ENCODE peak calls at places on chromosomes 5 and 9, in seven cellular contexts. S, L, C, U, P, X and O are unnamed samples.

GRCh38 chr5:134070648-134070978 is 43.9 kb upstream of the TCF7 start:
- DNase-seq in C (no peak), P (no peak), S (no peak), U (no peak), L (no peak), X (no peak), O (no peak)

GRCh38 chr9:87255437-87256155 is 242.1 kb upstream of the DAPK1 start:
- DNase-seq in S (no peak), X (no peak), U (no peak), C (no peak), L (no peak), P (no peak), O (no peak)

GRCh38 chr9:71036501-71036900 is 84.9 kb downstream of the TRPM3 start:
- DNase-seq in C (no peak), U (no peak), L (no peak), P (no peak), X (no peak), S (no peak), O (no peak)

GRCh38 chr5:97840643-97841042 is 657.6 kb upstream of the RIOK2 start:
- DNase-seq in S (no peak), P (no peak), X (no peak), C (no peak), U (no peak), L (no peak), O (no peak)

GRCh38 chr9:112119225-112120045 is 55.7 kb downstream of the SUSD1 start:
- DNase-seq in P (peak; percentile 49), U (no peak), S (no peak), X (no peak), L (no peak), C (no peak), O (no peak)

GRCh38 chr5:81232449-81233079 is 558 bp upstream of the CKMT2 start:
- DNase-seq in C (peak; percentile 92), L (peak; percentile 49), S (peak; percentile 84), X (peak; percentile 66), U (no peak), P (peak; percentile 37), O (no peak)

GRCh38 chr5:170865622-170866021 is 3.8 kb downstream of the RANBP17 start:
- DNase-seq in C (no peak), X (no peak), L (no peak), S (no peak), P (no peak), U (no peak), O (no peak)

GRCh38 chr9:347667-348292 is 133.1 kb downstream of the DOCK8 start:
- DNase-seq in U (peak; percentile 5), S (no peak), C (no peak), P (no peak), X (no peak), L (no peak), O (no peak)

GRCh38 chr5:57181151-57181550 is 7.3 kb downstream of the GPBP1 start:
- DNase-seq in U (no peak), L (no peak), C (no peak), P (no peak), X (no peak), S (no peak), O (no peak)

GRCh38 chr5:103456476-103456875 is 106.1 kb downstream of the NUDT12 start:
- DNase-seq in X (no peak), C (no peak), U (no peak), L (no peak), S (no peak), P (no peak), O (no peak)

GRCh38 chr9:120878188-120879130 is 1.5 kb upstream of the PHF19 start:
- DNase-seq in P (no peak), C (no peak), X (no peak), L (no peak), U (no peak), S (no peak), O (no peak)

GRCh38 chr9:83012578-83013260 is 50.2 kb downstream of the RASEF start:
- DNase-seq in S (no peak), L (no peak), U (no peak), X (no peak), P (no peak), C (no peak), O (no peak)

GRCh38 chr9:133133680-133134418 is 12.8 kb upstream of the RALGDS start:
- DNase-seq in S (peak; percentile 89), C (peak; percentile 94), L (peak; percentile 68), U (peak; percentile 90), P (peak; percentile 93), X (peak; percentile 88), O (peak; percentile 78)

GRCh38 chr9:95082401-95083084 is 235.0 kb downstream of the FANCC start:
- DNase-seq in U (no peak), C (no peak), L (peak; percentile 32), S (no peak), P (no peak), X (no peak), O (peak; percentile 66)

GRCh38 chr5:111072949-111073682 is 1.6 kb downstream of the TSLP start:
- DNase-seq in X (peak; percentile 20), P (peak; percentile 64), S (peak; percentile 68), C (peak; percentile 71), L (no peak), U (peak; percentile 84), O (peak; percentile 9)

GRCh38 chr9:4519604-4520003 is 29.3 kb downstream of the SLC1A1 start:
- DNase-seq in P (no peak), S (no peak), C (no peak), X (no peak), U (no peak), L (no peak), O (no peak)

GRCh38 chr9:1411826-1412225 is 361.7 kb downstream of the DMRT2 start:
- DNase-seq in C (no peak), X (no peak), U (no peak), S (no peak), P (no peak), L (no peak), O (no peak)

GRCh38 chr9:98271479-98271878 is 16.0 kb upstream of the TBC1D2 start:
- DNase-seq in P (no peak), S (no peak), C (no peak), U (no peak), L (no peak), X (no peak), O (no peak)

GRCh38 chr5:128905225-128906110 is 59.8 kb upstream of the SLC27A6 start:
- DNase-seq in L (no peak), U (peak; percentile 29), S (no peak), X (peak; percentile 18), C (no peak), P (no peak), O (no peak)

GRCh38 chr5:51278458-51279049 is 104.7 kb upstream of the ISL1 start:
- DNase-seq in C (no peak), X (no peak), U (peak; percentile 10), L (no peak), S (no peak), P (no peak), O (no peak)

GRCh38 chr9:127567898-127568617 is 44.0 kb upstream of the STXBP1 start:
- DNase-seq in C (no peak), S (peak; percentile 34), X (peak; percentile 43), L (no peak), U (peak; percentile 68), P (no peak), O (no peak)

DNA sequence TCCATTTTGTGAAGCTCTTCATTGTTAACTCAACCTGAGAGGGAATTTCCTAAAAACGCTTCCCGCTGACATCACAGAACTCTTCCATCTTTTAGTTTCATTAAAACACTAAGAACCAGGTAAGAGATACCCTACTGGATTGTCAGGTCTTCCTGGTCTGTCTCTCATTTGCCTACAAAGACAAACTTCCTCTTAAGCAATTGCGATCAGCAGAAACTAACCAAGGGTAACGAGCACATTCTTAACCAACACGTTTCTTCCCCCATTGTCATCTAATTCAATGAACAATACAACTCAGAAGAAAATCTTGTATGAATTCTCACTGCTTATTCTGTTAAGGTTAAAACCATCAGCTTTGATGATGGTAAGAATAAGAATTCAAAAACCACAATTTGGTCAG is 6.6 kb downstream of the FBXW11 start:
- DNase-seq in L (no peak), X (no peak), P (no peak), S (no peak), C (no peak), U (no peak), O (no peak)
- H3K27ac ChIP-seq in L (no peak overlapping the region), X (no peak overlapping the region), P (no peak overlapping the region), S (no peak overlapping the region), C (no peak overlapping the region), U (no peak overlapping the region), O (no peak overlapping the region)

DNA sequence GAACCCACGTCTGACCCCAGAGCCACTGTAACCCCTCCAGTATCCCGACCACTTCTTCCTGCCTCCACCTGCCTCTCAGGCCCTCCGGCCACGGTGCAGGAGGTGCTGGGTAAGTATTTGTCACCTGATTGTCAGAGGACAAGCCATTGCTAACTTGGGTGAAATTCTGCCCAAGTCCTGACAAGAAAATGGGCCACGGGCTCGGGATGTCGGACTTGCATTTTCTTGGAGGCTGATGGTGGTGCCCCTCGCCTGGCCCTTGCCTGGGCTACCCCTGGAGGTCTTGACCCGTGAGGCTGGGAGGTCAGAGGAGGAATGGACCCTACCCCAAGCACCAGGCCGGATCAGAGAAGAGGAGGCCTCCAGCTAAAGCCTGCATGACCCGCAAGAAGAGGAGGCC is 149.7 kb upstream of the COL5A1 start:
- DNase-seq in U (no peak), X (no peak), P (no peak), S (no peak), L (peak; percentile 25), C (peak; percentile 32), O (no peak)
- H3K27ac ChIP-seq in U (no peak overlapping the region), X (peak overlapping the region; percentile 63), P (peak overlapping the region; percentile 17), S (no peak overlapping the region), L (no peak overlapping the region), C (no peak overlapping the region), O (no peak overlapping the region)

GRCh38 chr9:76859860-76860259 is 46.1 kb downstream of the PRUNE2 start:
- DNase-seq in S (no peak), X (no peak), P (no peak), U (no peak), L (no peak), C (no peak), O (no peak)
- H3K27ac ChIP-seq in S (no peak overlapping the region), X (no peak overlapping the region), P (no peak overlapping the region), U (peak overlapping the region; percentile 25), L (no peak overlapping the region), C (no peak overlapping the region), O (no peak overlapping the region)

DNA sequence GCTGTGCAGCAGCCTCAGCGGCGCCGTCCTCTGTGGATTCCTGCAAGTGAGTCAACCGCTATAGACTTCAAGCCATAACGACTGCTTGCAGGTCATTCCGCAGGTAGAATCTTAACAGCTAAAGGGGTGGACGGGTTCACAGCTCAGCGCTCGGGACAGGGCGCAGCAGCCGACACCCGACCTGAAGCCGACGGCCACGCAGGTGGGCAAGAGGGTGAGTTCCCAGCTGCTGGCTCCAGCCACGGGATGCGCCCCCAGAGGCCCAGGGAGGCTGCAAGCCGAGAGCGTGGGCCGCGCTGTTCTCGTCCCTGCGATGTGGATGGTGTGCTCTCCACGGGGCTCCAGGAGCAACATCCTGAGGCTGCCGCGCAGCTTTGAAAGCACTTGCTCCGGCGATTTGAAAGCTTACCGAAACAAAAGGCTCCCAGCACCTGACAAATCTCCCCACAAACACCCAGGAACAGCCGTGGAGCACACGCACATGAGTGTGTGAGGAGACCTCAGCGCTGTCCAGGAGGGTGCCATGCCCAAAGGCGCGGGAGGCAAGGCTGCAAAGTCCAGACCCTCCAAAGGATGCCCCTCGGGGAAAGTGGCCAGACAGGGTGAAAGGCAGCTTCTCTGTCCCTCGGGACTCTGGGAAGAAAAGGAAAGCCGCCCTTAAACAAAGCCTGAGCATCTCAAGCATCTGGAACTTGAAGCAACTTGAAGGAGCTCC is 48.7 kb downstream of the EXD3 start:
- DNase-seq in C (peak; percentile 25), P (no peak), X (no peak), U (no peak), S (no peak), L (no peak), O (no peak)
- H3K27ac ChIP-seq in C (no peak overlapping the region), P (no peak overlapping the region), X (no peak overlapping the region), U (no peak overlapping the region), S (no peak overlapping the region), L (no peak overlapping the region), O (no peak overlapping the region)